ENCODE peak calls at places on chromosomes 11 and 22, in four cellular contexts. W is Right ventricle myocardium superior; Y is stimulated activated naive CD4-positive, alpha-beta T cell; Q is WTC11. A is an unnamed sample.

GRCh38 chr11:67179892-67180490 is 60.9 kb downstream of the KDM2A start:
- DNase-seq in W (no peak), Q (no peak), Y (no peak), A (no peak)

GRCh38 chr11:78784321-78785061 is 209.8 kb upstream of the NARS2 start:
- DNase-seq in Q (no peak), Y (no peak), W (no peak), A (no peak)

GRCh38 chr22:29626497-29627195 is 23.2 kb downstream of the NF2 start:
- DNase-seq in W (no peak), Y (no peak), Q (no peak), A (no peak)

GRCh38 chr11:60314607-60315321 is 12.3 kb upstream of the MS4A6E start:
- DNase-seq in Y (no peak), W (no peak), Q (no peak), A (no peak)

GRCh38 chr11:34417203-34417602 is 21.5 kb upstream of the CAT start:
- DNase-seq in Y (no peak), W (no peak), Q (no peak), A (no peak)

GRCh38 chr11:120403966-120404365 is 67.8 kb downstream of the ARHGEF12 start:
- DNase-seq in W (no peak), Y (no peak), Q (no peak), A (no peak)

GRCh38 chr11:59560290-59560701 is 49.0 kb downstream of the OR4D9 start:
- DNase-seq in Y (peak), W (no peak), Q (peak), A (no peak)

GRCh38 chr22:37018815-37019308 is 385 bp downstream of the TST start:
- DNase-seq in W (peak), Y (no peak), Q (peak), A (no peak)

GRCh38 chr11:33893711-33894401 is 2.0 kb upstream of the LMO2 start:
- DNase-seq in W (no peak), Q (no peak), Y (peak), A (no peak)

GRCh38 chr11:65419773-65420481 is 2.7 kb upstream of the NEAT1 start:
- DNase-seq in Y (peak), Q (peak), W (peak), A (peak)

GRCh38 chr11:35327829-35328228 is 91.5 kb downstream of the SLC1A2 start:
- DNase-seq in Q (no peak), W (no peak), Y (no peak), A (no peak)

GRCh38 chr11:109371444-109372176 is 50.4 kb upstream of the C11orf87 start:
- DNase-seq in W (no peak), Q (no peak), Y (no peak), A (no peak)

GRCh38 chr22:39514373-39514973 is 5.9 kb upstream of the ATF4 start:
- DNase-seq in Q (peak), W (peak), Y (peak), A (no peak)

GRCh38 chr11:74388678-74389327 is 9.4 kb downstream of the PGM2L1 start:
- DNase-seq in W (no peak), Q (no peak), Y (peak), A (no peak)

GRCh38 chr11:34837246-34837856 is 78.8 kb downstream of the APIP start:
- DNase-seq in Q (peak), Y (no peak), W (no peak), A (no peak)

GRCh38 chr22:35555351-35555915 is 14.8 kb downstream of the RASD2 start:
- DNase-seq in W (no peak), Y (no peak), Q (no peak), A (no peak)

GRCh38 chr11:114162719-114163123 is 103.2 kb downstream of the ZBTB16 start:
- DNase-seq in W (peak), Q (no peak), Y (no peak), A (no peak)

GRCh38 chr11:115613004-115613403 is 108.8 kb upstream of the CADM1 start:
- DNase-seq in Y (no peak), Q (no peak), W (no peak), A (no peak)

GRCh38 chr22:23673826-23674690 is 16.8 kb upstream of the RGL4 start:
- DNase-seq in W (peak), Y (no peak), Q (peak), A (no peak)

GRCh38 chr11:14179126-14179820 is 179.7 kb downstream of the RRAS2 start:
- DNase-seq in Q (no peak), Y (no peak), W (no peak), A (peak)

GRCh38 chr11:3202759-3203158 is 15.9 kb downstream of the MRGPRG start:
- DNase-seq in W (peak), Q (no peak), Y (no peak), A (no peak)

GRCh38 chr11:102318469-102318868 is 1.2 kb downstream of the BIRC3 start:
- DNase-seq in W (no peak), Q (no peak), Y (peak), A (no peak)

GRCh38 chr11:79294845-79295520 is 145.8 kb downstream of the TENM4 start:
- DNase-seq in Y (no peak), Q (no peak), W (no peak), A (no peak)

GRCh38 chr11:17828311-17828751 is 93.8 kb downstream of the KCNC1 start:
- DNase-seq in Q (no peak), Y (no peak), W (peak), A (no peak)

GRCh38 chr11:33582636-33583325 is 117.8 kb downstream of the C11orf91 start:
- DNase-seq in Y (no peak), Q (no peak), W (no peak), A (no peak)

GRCh38 chr22:50656122-50657070 is 16.2 kb upstream of the SHANK3 start:
- DNase-seq in W (peak), Q (no peak), Y (no peak), A (no peak)

GRCh38 chr11:95134491-95134890 is 44.8 kb downstream of the ENDOD1 start:
- DNase-seq in W (no peak), Y (no peak), Q (no peak), A (no peak)

GRCh38 chr22:22955866-22956535 is 68.4 kb downstream of the IGLL5 start:
- DNase-seq in Y (peak), W (peak), Q (peak), A (no peak)

GRCh38 chr11:75164318-75164827 is 13.5 kb downstream of the SLCO2B1 start:
- DNase-seq in Y (no peak), Q (no peak), W (peak), A (no peak)

GRCh38 chr11:118924591-118925585 is 838 bp downstream of the BCL9L start:
- DNase-seq in W (no peak), Y (peak), Q (peak), A (no peak)

GRCh38 chr22:28821452-28821851 is 21.1 kb upstream of the XBP1 start:
- DNase-seq in W (no peak), Q (no peak), Y (no peak), A (no peak)

GRCh38 chr22:37211853-37212173 is 464 bp downstream of the SSTR3 start:
- DNase-seq in Y (no peak), W (no peak), Q (no peak), A (no peak)

GRCh38 chr22:32820131-32820882 is 18.8 kb downstream of the TIMP3 start:
- DNase-seq in Y (no peak), Q (no peak), W (no peak), A (no peak)

GRCh38 chr11:122814401-122814800 is 23.9 kb upstream of the CRTAM start:
- DNase-seq in W (no peak), Q (no peak), Y (no peak), A (no peak)

GRCh38 chr22:48185071-48185470 is 1422.6 kb downstream of the TBC1D22A start:
- DNase-seq in W (no peak), Y (no peak), Q (no peak), A (peak)

GRCh38 chr22:27972732-27973698 is 54.0 kb upstream of the PITPNB start:
- DNase-seq in Y (no peak), Q (no peak), W (no peak), A (no peak)

GRCh38 chr22:22930571-22931556 is 43.2 kb downstream of the IGLL5 start:
- DNase-seq in Q (no peak), W (no peak), Y (no peak), A (no peak)

GRCh38 chr22:36232715-36233401 is 6.5 kb downstream of the APOL2 start:
- DNase-seq in Q (no peak), Y (no peak), W (no peak), A (peak)

GRCh38 chr11:94855666-94856065 is 87.5 kb downstream of the AMOTL1 start:
- DNase-seq in Q (no peak), Y (no peak), W (no peak), A (no peak)